ENCODE peak calls at places on chromosomes 4 and X, in eight cellular contexts. A is right lobe of liver; N is Peyer's patch; O is RWPE1; Y is fibroblast of gingiva; J is left ventricle myocardium inferior; C is central memory CD4-positive, alpha-beta T cell; L is astrocyte of the cerebellum. E is an unnamed sample.

GRCh38 chr4:113024373-113024772 is 25.1 kb upstream of the ANK2 start:
- DNase-seq in A (no peak), N (no peak), O (no peak), Y (peak), J (no peak), C (no peak), L (no peak), E (no peak)

GRCh38 chr4:148442830-148443549 is 776 bp upstream of the NR3C2 start:
- DNase-seq in A (no peak), N (no peak), O (no peak), Y (no peak), J (peak), C (no peak), L (no peak), E (no peak)

GRCh38 chr4:114109776-114110175 is 130.3 kb upstream of the ARSJ start:
- DNase-seq in A (no peak), N (no peak), O (no peak), Y (no peak), J (no peak), C (no peak), L (no peak), E (no peak)

GRCh38 chr4:149972407-149972806 is 105.8 kb upstream of the DCLK2 start:
- DNase-seq in A (no peak), N (no peak), O (no peak), Y (peak), J (no peak), C (no peak), L (no peak), E (no peak)

GRCh38 chrX:96688789-96689188 is 4.1 kb downstream of the DIAPH2 start:
- DNase-seq in A (no peak), N (no peak), O (no peak), Y (no peak), J (no peak), C (no peak), L (no peak), E (no peak)

GRCh38 chr4:115152081-115152480 is 38.7 kb upstream of the NDST4 start:
- DNase-seq in A (no peak), N (no peak), O (no peak), Y (no peak), J (no peak), C (no peak), L (no peak), E (no peak)

GRCh38 chr4:65893957-65894755 is 223.9 kb upstream of the EPHA5 start:
- DNase-seq in A (no peak), N (no peak), O (no peak), Y (peak), J (no peak), C (no peak), L (peak), E (no peak)

GRCh38 chr4:22848332-22848731 is 155.6 kb downstream of the GBA3 start:
- DNase-seq in A (no peak), N (no peak), O (no peak), Y (no peak), J (no peak), C (no peak), L (no peak), E (no peak)

GRCh38 chrX:10769696-10770619 is 149.6 kb upstream of the MID1 start:
- DNase-seq in A (no peak), N (no peak), O (no peak), Y (peak), J (no peak), C (no peak), L (no peak), E (no peak)